ENCODE peak calls at places on chromosomes 13 and 19, in eight cellular contexts. W, Q, T, D, Z, E, L and S are unnamed samples.

GRCh38 chr13:40130871-40131636 is 475.6 kb downstream of the COG6 start:
- DNase-seq in W (peak), Q (no peak), T (no peak), D (no peak), Z (peak), E (peak), L (no peak), S (no peak)

GRCh38 chr19:45767881-45768643 is 990 bp downstream of the SIX5 start:
- DNase-seq in W (peak), Q (peak), T (peak), D (no peak), Z (peak), E (peak), L (no peak), S (peak)

GRCh38 chr19:4471400-4472173 is 510 bp upstream of the HDGFL2 start:
- DNase-seq in W (peak), Q (peak), T (peak), D (peak), Z (peak), E (peak), L (peak), S (peak)

GRCh38 chr19:3987619-3988371 is 2.5 kb upstream of the EEF2 start:
- DNase-seq in W (peak), Q (peak), T (peak), D (no peak), Z (peak), E (peak), L (peak), S (peak)

GRCh38 chr19:40995355-40995754 is 4.3 kb downstream of the CYP2B6 start:
- DNase-seq in W (no peak), Q (no peak), T (no peak), D (no peak), Z (no peak), E (no peak), L (no peak), S (no peak)

GRCh38 chr13:46182491-46182877 is 507 bp upstream of the LCP1 start:
- DNase-seq in W (no peak), Q (no peak), T (no peak), D (no peak), Z (no peak), E (no peak), L (no peak), S (no peak)

GRCh38 chr19:17947815-17948473 is 15.1 kb downstream of the CCDC124 start:
- DNase-seq in W (peak), Q (peak), T (peak), D (peak), Z (peak), E (peak), L (no peak), S (peak)

GRCh38 chr19:17205237-17206140 is 9.7 kb upstream of the USE1 start:
- DNase-seq in W (peak), Q (peak), T (peak), D (peak), Z (peak), E (peak), L (no peak), S (peak)

GRCh38 chr19:6663236-6664187 is 6.4 kb downstream of the TNFSF14 start:
- DNase-seq in W (no peak), Q (no peak), T (no peak), D (no peak), Z (no peak), E (no peak), L (no peak), S (no peak)

GRCh38 chr13:78674638-78675037 is 15.7 kb upstream of the OBI1 start:
- DNase-seq in W (no peak), Q (no peak), T (no peak), D (no peak), Z (no peak), E (no peak), L (no peak), S (no peak)

GRCh38 chr13:41678320-41678719 is 221.0 kb downstream of the RGCC start:
- DNase-seq in W (no peak), Q (no peak), T (peak), D (no peak), Z (no peak), E (no peak), L (no peak), S (no peak)

GRCh38 chr13:106286811-106287210 is 248.7 kb downstream of the EFNB2 start:
- DNase-seq in W (no peak), Q (peak), T (no peak), D (no peak), Z (no peak), E (no peak), L (no peak), S (no peak)

GRCh38 chr13:91520952-91521351 is 122.5 kb downstream of the GPC5 start:
- DNase-seq in W (no peak), Q (no peak), T (no peak), D (no peak), Z (no peak), E (no peak), L (no peak), S (no peak)

GRCh38 chr13:34294483-34295129 is 476.7 kb downstream of the RFC3 start:
- DNase-seq in W (peak), Q (no peak), T (no peak), D (no peak), Z (no peak), E (no peak), L (no peak), S (no peak)

GRCh38 chr13:51731759-51732158 is 72.2 kb downstream of the DHRS12 start:
- DNase-seq in W (peak), Q (no peak), T (peak), D (no peak), Z (no peak), E (no peak), L (no peak), S (no peak)

GRCh38 chr13:43626994-43627393 is 159.8 kb downstream of the ENOX1 start:
- DNase-seq in W (no peak), Q (no peak), T (no peak), D (no peak), Z (no peak), E (no peak), L (no peak), S (peak)

GRCh38 chr13:27211771-27212364 is 39.5 kb upstream of the RPL21 start:
- DNase-seq in W (no peak), Q (no peak), T (peak), D (no peak), Z (no peak), E (no peak), L (no peak), S (no peak)

GRCh38 chr13:29884671-29885424 is 34.4 kb upstream of the UBL3 start:
- DNase-seq in W (no peak), Q (no peak), T (peak), D (no peak), Z (peak), E (no peak), L (no peak), S (no peak)

GRCh38 chr19:12581100-12581499 is 29.5 kb downstream of the ZNF490 start:
- DNase-seq in W (no peak), Q (no peak), T (no peak), D (no peak), Z (no peak), E (no peak), L (no peak), S (no peak)

GRCh38 chr13:42266464-42266863 is 5.5 kb upstream of the AKAP11 start:
- DNase-seq in W (no peak), Q (no peak), T (peak), D (no peak), Z (no peak), E (no peak), L (no peak), S (no peak)

GRCh38 chr19:722553-723101 is 13.9 kb downstream of the PALM start:
- DNase-seq in W (no peak), Q (no peak), T (no peak), D (no peak), Z (no peak), E (no peak), L (no peak), S (no peak)
- TF ChIP-seq USF2 in W (no peak), Q (no peak), T (no peak), D (no peak), Z (no peak), E (no peak), L (no peak), S (no peak)

GRCh38 chr13:28819748-28820098 is 416 bp upstream of the MTUS2 start:
- DNase-seq in W (peak), Q (peak), T (peak), D (no peak), Z (peak), E (peak), L (no peak), S (peak)

GRCh38 chr13:28819046-28819747 is 942 bp upstream of the MTUS2 start:
- DNase-seq in W (peak), Q (peak), T (peak), D (no peak), Z (no peak), E (no peak), L (no peak), S (no peak)

GRCh38 chr13:28822161-28822560 is 2.0 kb downstream of the MTUS2 start:
- DNase-seq in W (no peak), Q (no peak), T (no peak), D (no peak), Z (no peak), E (no peak), L (no peak), S (no peak)

GRCh38 chr13:28820099-28821051 is at the start of gene MTUS2:
- DNase-seq in W (no peak), Q (peak), T (no peak), D (no peak), Z (no peak), E (peak), L (no peak), S (no peak)

DNA sequence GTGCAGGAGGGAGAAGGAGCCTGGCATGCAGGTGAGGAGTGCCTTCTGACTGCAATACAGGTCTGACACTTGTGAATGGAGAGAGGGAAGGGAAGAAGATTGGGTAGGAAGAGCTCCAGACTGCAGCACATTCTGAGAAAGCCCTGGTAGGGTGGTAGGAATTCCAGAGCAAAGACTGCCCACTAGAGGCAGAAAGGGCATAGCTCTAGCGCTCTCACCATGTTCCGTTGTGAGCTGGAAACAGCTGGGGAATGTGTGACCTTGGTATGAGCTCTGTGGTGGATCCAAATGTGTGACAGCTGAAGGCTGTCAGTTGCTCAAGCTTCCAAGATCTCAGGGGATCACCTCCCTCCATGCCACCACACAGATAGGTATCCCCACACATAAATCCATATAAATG is 2.9 kb upstream of the MTUS2 start:
- DNase-seq in W (peak), Q (peak), T (no peak), D (no peak), Z (peak), E (peak), L (no peak), S (no peak)
- TF ChIP-seq USF2 in W (no peak), Q (no peak), T (no peak), D (no peak), Z (no peak), E (no peak), L (no peak), S (no peak)

GRCh38 chr13:99303863-99304521 is 3.2 kb downstream of the GPR183 start:
- DNase-seq in W (no peak), Q (no peak), T (no peak), D (no peak), Z (no peak), E (no peak), L (no peak), S (no peak)
- TF ChIP-seq USF2 in W (no peak), Q (no peak), T (no peak), D (no peak), Z (no peak), E (no peak), L (no peak), S (no peak)

GRCh38 chr13:21395953-21396352 is 63.1 kb downstream of the ZDHHC20 start:
- DNase-seq in W (no peak), Q (no peak), T (no peak), D (no peak), Z (no peak), E (no peak), L (no peak), S (no peak)
- TF ChIP-seq USF2 in W (no peak), Q (no peak), T (no peak), D (no peak), Z (no peak), E (no peak), L (no peak), S (no peak)

DNA sequence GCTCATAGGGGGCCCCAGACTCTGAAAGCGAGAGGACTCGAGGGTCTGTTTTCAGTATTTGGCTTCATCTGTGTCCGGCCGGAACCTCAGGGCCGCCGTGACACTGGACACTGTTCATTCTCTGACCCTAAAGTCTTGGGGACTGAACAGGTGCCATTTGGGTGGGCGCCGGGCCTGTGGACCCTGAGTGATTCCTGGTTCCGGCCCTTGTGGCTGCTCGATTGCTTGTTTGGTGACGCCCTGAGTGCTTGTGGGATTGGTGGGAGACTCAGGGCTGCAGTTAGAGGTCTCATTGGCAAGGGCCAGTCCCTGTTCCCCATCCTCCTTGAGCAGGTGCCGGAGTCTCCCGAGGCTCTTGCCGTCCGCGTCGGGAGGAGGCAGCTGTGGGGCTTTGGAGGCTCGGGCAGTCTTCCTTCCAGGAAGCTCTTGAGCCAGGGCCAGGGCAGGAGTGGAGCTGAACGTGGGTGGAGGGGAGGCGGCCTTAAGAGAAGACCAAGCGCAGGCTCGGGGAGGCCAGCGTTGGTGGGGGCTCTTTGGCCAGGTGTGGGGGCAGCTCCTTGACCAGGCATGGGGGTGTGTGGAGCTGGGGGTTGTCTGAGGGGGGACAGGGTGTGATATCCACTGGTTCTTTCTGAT is 4.7 kb downstream of the PTBP1 start:
- DNase-seq in W (no peak), Q (no peak), T (peak), D (no peak), Z (no peak), E (no peak), L (no peak), S (no peak)
- TF ChIP-seq USF2 in W (no peak), Q (no peak), T (no peak), D (no peak), Z (no peak), E (no peak), L (no peak), S (no peak)

GRCh38 chr19:5628470-5628869 is 5.6 kb downstream of the SAFB start:
- DNase-seq in W (no peak), Q (no peak), T (peak), D (no peak), Z (no peak), E (no peak), L (no peak), S (no peak)
- TF ChIP-seq USF2 in W (no peak), Q (no peak), T (no peak), D (no peak), Z (no peak), E (no peak), L (no peak), S (no peak)

GRCh38 chr13:37023871-37024270 is 23.3 kb downstream of the EXOSC8 start:
- DNase-seq in W (no peak), Q (no peak), T (peak), D (no peak), Z (no peak), E (no peak), L (no peak), S (no peak)
- TF ChIP-seq USF2 in W (no peak), Q (no peak), T (no peak), D (no peak), Z (no peak), E (no peak), L (no peak), S (no peak)

GRCh38 chr13:99389520-99390304 is 82.5 kb upstream of the GPR183 start:
- DNase-seq in W (no peak), Q (no peak), T (no peak), D (no peak), Z (no peak), E (no peak), L (no peak), S (no peak)

GRCh38 chr13:99390601-99391000 is 83.4 kb upstream of the GPR183 start:
- DNase-seq in W (no peak), Q (no peak), T (no peak), D (no peak), Z (no peak), E (no peak), L (no peak), S (no peak)

GRCh38 chr13:99386911-99387788 is 80.0 kb upstream of the GPR183 start:
- DNase-seq in W (peak), Q (peak), T (no peak), D (peak), Z (peak), E (peak), L (peak), S (peak)

GRCh38 chr13:99386495-99386894 is 79.3 kb upstream of the GPR183 start:
- DNase-seq in W (no peak), Q (no peak), T (no peak), D (no peak), Z (no peak), E (no peak), L (no peak), S (no peak)

GRCh38 chr13:99388334-99388923 is 81.2 kb upstream of the GPR183 start:
- DNase-seq in W (no peak), Q (no peak), T (no peak), D (no peak), Z (no peak), E (no peak), L (no peak), S (no peak)
- TF ChIP-seq USF2 in W (no peak), Q (no peak), T (no peak), D (no peak), Z (no peak), E (no peak), L (no peak), S (no peak)

GRCh38 chr13:74346960-74347359 is 212.8 kb upstream of the KLF12 start:
- DNase-seq in W (no peak), Q (no peak), T (no peak), D (no peak), Z (no peak), E (no peak), L (no peak), S (no peak)
- TF ChIP-seq USF2 in W (no peak), Q (no peak), T (no peak), D (no peak), Z (no peak), E (no peak), L (no peak), S (no peak)

DNA sequence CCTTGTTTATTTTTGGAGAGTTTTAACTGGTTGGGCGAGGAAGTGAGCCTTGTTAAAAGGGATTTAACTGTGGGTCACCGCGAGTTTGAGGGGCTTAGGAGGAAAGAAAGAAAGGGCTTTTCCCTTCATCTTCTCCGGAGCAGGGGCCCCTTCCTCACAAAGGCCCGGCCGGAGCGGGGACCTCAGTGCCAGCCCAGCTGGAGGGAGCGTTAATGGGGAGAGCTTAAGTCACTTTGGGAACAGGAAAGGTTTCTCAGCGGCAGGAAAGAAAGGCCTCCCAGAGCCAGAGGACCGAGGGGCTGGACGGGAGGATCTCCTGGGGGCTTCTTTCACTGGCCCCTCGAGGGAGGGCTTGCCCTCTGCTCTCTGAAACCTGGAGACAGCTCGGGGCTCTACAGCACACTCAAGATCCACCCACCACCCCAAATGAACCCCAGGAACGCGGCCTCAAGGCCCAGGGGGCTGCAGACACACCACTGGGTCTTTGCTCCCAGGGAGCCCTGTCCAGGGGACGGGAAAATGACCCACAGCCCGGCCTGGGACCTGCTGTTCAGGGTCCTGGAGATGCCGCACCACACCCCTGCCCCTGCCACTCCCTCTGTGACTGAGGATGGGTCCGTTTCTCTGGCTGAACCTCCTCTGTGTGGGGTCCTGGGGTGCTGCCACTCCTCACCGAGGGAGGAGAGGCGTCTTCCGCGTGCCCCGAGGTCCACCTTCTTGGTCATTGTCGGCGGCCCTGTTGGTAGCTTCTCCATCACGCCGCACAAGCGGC is 128.3 kb downstream of the URI1 start:
- DNase-seq in W (no peak), Q (no peak), T (no peak), D (no peak), Z (no peak), E (no peak), L (no peak), S (no peak)
- TF ChIP-seq USF2 in W (no peak), Q (no peak), T (no peak), D (no peak), Z (no peak), E (no peak), L (no peak), S (no peak)